ENCODE peak calls at places on chromosomes 6 and 20, in nine cellular contexts. P, I, N, D, X, J, T, H and C are unnamed samples.
A peak's percentile ranks its signal among the peaks of the same experiment; 100 is the strongest.

GRCh38 chr20:24718696-24719095 is 230.4 kb upstream of the CST7 start:
- DNase-seq in P (no peak), I (no peak), N (no peak), D (peak; percentile 14), X (no peak), J (no peak), T (no peak), H (peak; percentile 40), C (no peak)

GRCh38 chr6:15786846-15787245 is 124.0 kb upstream of the DTNBP1 start:
- DNase-seq in P (no peak), I (no peak), N (no peak), D (no peak), X (no peak), J (no peak), T (no peak), H (no peak), C (no peak)

GRCh38 chr6:150720774-150721233 is 121.1 kb downstream of the PLEKHG1 start:
- DNase-seq in P (no peak), I (no peak), N (no peak), D (peak; percentile 88), X (no peak), J (peak; percentile 3), T (no peak), H (peak; percentile 88), C (no peak)

GRCh38 chr6:151891524-151891923 is 84.0 kb downstream of the ESR1 start:
- DNase-seq in P (no peak), I (no peak), N (no peak), D (no peak), X (no peak), J (no peak), T (no peak), H (peak; percentile 54), C (no peak)

GRCh38 chr6:35911871-35912653 is 8.8 kb downstream of the SRPK1 start:
- DNase-seq in P (no peak), I (no peak), N (no peak), D (peak; percentile 17), X (no peak), J (no peak), T (no peak), H (peak; percentile 67), C (no peak)

GRCh38 chr6:42790549-42791181 is 8.8 kb downstream of the BICRAL start:
- DNase-seq in P (no peak), I (no peak), N (no peak), D (no peak), X (no peak), J (no peak), T (no peak), H (no peak), C (no peak)

GRCh38 chr6:75893058-75893775 is 144.2 kb downstream of the MYO6 start:
- DNase-seq in P (no peak), I (no peak), N (peak; percentile 22), D (peak; percentile 68), X (no peak), J (no peak), T (no peak), H (peak; percentile 78), C (peak; percentile 81)

GRCh38 chr6:83119742-83120300 is 52.4 kb downstream of the DOP1A start:
- DNase-seq in P (no peak), I (no peak), N (no peak), D (peak; percentile 68), X (no peak), J (no peak), T (no peak), H (peak; percentile 47), C (no peak)

GRCh38 chr6:157181649-157182048 is 141.7 kb downstream of the TMEM242 start:
- DNase-seq in P (no peak), I (no peak), N (no peak), D (peak; percentile 88), X (no peak), J (no peak), T (no peak), H (peak; percentile 81), C (no peak)

GRCh38 chr6:168369776-168370175 is 50.2 kb upstream of the DACT2 start:
- DNase-seq in P (peak; percentile 28), I (no peak), N (no peak), D (no peak), X (no peak), J (no peak), T (no peak), H (no peak), C (no peak)

GRCh38 chr6:110315856-110316398 is 42.2 kb downstream of the METTL24 start:
- DNase-seq in P (no peak), I (no peak), N (no peak), D (no peak), X (no peak), J (no peak), T (no peak), H (no peak), C (no peak)

GRCh38 chr6:109373762-109374161 is 8.5 kb downstream of the CD164 start:
- DNase-seq in P (no peak), I (no peak), N (no peak), D (no peak), X (no peak), J (peak; percentile 34), T (no peak), H (no peak), C (no peak)

GRCh38 chr6:137536104-137536773 is 42.0 kb upstream of the OLIG3 start:
- DNase-seq in P (no peak), I (no peak), N (no peak), D (no peak), X (no peak), J (no peak), T (no peak), H (no peak), C (no peak)

GRCh38 chr6:159833556-159833955 is 33.5 kb downstream of the PNLDC1 start:
- DNase-seq in P (no peak), I (no peak), N (peak; percentile 65), D (no peak), X (no peak), J (no peak), T (no peak), H (peak; percentile 52), C (no peak)

GRCh38 chr6:22598386-22598785 is 29.0 kb downstream of the HDGFL1 start:
- DNase-seq in P (no peak), I (no peak), N (no peak), D (no peak), X (no peak), J (no peak), T (no peak), H (no peak), C (no peak)

GRCh38 chr20:14384411-14384810 is 47.0 kb upstream of the FLRT3 start:
- DNase-seq in P (no peak), I (no peak), N (no peak), D (peak; percentile 50), X (no peak), J (no peak), T (no peak), H (peak; percentile 51), C (no peak)

GRCh38 chr6:114430534-114431124 is 87.8 kb upstream of the HS3ST5 start:
- DNase-seq in P (no peak), I (no peak), N (no peak), D (no peak), X (no peak), J (no peak), T (no peak), H (no peak), C (no peak)

GRCh38 chr6:88683734-88684133 is 279.7 kb downstream of the RNGTT start:
- DNase-seq in P (no peak), I (no peak), N (no peak), D (peak; percentile 7), X (no peak), J (no peak), T (no peak), H (peak; percentile 15), C (no peak)

GRCh38 chr20:967796-968742 is 34.0 kb downstream of the RSPO4 start:
- DNase-seq in P (no peak), I (no peak), N (no peak), D (peak; percentile 13), X (no peak), J (no peak), T (no peak), H (peak; percentile 33), C (no peak)

GRCh38 chr20:32535953-32536823 is 48.9 kb downstream of the NOL4L start:
- DNase-seq in P (peak; percentile 81), I (peak; percentile 75), N (no peak), D (no peak), X (peak; percentile 77), J (peak; percentile 82), T (peak; percentile 57), H (peak; percentile 54), C (no peak)

GRCh38 chr6:149984778-149985177 is 21.0 kb downstream of the ULBP1 start:
- DNase-seq in P (no peak), I (no peak), N (no peak), D (no peak), X (no peak), J (no peak), T (no peak), H (no peak), C (no peak)

GRCh38 chr6:26211963-26212362 is 124.7 kb downstream of the HFE start:
- DNase-seq in P (no peak), I (no peak), N (no peak), D (no peak), X (no peak), J (no peak), T (no peak), H (no peak), C (no peak)

GRCh38 chr20:62824476-62825287 is 7.8 kb downstream of the COL9A3 start:
- DNase-seq in P (no peak), I (peak; percentile 29), N (no peak), D (peak; percentile 45), X (peak; percentile 53), J (no peak), T (no peak), H (peak; percentile 42), C (no peak)

GRCh38 chr6:135568366-135568765 is 70.8 kb upstream of the AHI1 start:
- DNase-seq in P (no peak), I (no peak), N (peak; percentile 32), D (no peak), X (peak; percentile 33), J (peak; percentile 43), T (no peak), H (no peak), C (peak; percentile 73)

GRCh38 chr6:118171852-118172251 is 264.8 kb downstream of the SLC35F1 start:
- DNase-seq in P (no peak), I (no peak), N (no peak), D (peak; percentile 23), X (no peak), J (no peak), T (no peak), H (no peak), C (peak; percentile 97)

GRCh38 chr6:151452750-151453427 is 963 bp upstream of the RMND1 start:
- DNase-seq in P (no peak), I (no peak), N (no peak), D (peak; percentile 50), X (no peak), J (no peak), T (no peak), H (peak; percentile 55), C (no peak)

GRCh38 chr6:34671362-34671761 is 25.2 kb downstream of the ILRUN start:
- DNase-seq in P (no peak), I (no peak), N (no peak), D (no peak), X (no peak), J (no peak), T (no peak), H (no peak), C (peak; percentile 44)

GRCh38 chr6:140344149-140344913 is 969.9 kb upstream of the CITED2 start:
- DNase-seq in P (no peak), I (no peak), N (peak; percentile 35), D (peak; percentile 50), X (no peak), J (no peak), T (no peak), H (peak; percentile 65), C (no peak)

GRCh38 chr20:20463933-20464374 is 96.0 kb downstream of the INSM1 start:
- DNase-seq in P (no peak), I (no peak), N (no peak), D (no peak), X (no peak), J (no peak), T (no peak), H (no peak), C (peak; percentile 72)

GRCh38 chr6:43497694-43498093 is 12.5 kb downstream of the LRRC73 start:
- DNase-seq in P (no peak), I (no peak), N (no peak), D (no peak), X (no peak), J (no peak), T (no peak), H (no peak), C (no peak)

GRCh38 chr20:36941403-36941835 is 10.1 kb downstream of the SAMHD1 start:
- DNase-seq in P (no peak), I (no peak), N (no peak), D (no peak), X (no peak), J (no peak), T (no peak), H (peak; percentile 55), C (no peak)